ENCODE peak calls at places on chromosome 22, in four cellular contexts. L, H, T and O are unnamed samples.

GRCh38 chr22:49355206-49355920 is 472.3 kb downstream of the BRD1 start:
- DNase-seq in T (peak), L (no peak), H (no peak), O (no peak)

GRCh38 chr22:45475063-45475747 is 27.5 kb upstream of the FBLN1 start:
- DNase-seq in H (no peak), L (no peak), T (no peak), O (no peak)

GRCh38 chr22:23219787-23220484 is 39.6 kb downstream of the BCR start:
- DNase-seq in H (peak), T (peak), L (peak), O (no peak)

GRCh38 chr22:28442264-28442950 is 237.2 kb downstream of the TTC28 start:
- DNase-seq in H (peak), T (peak), L (peak), O (peak)

GRCh38 chr22:42116848-42117424 is 13.7 kb downstream of the CYP2D6 start:
- DNase-seq in L (no peak), H (no peak), T (peak), O (no peak)

GRCh38 chr22:41770715-41771452 is 29.6 kb upstream of the CCDC134 start:
- DNase-seq in H (no peak), T (no peak), L (no peak), O (no peak)

GRCh38 chr22:35437038-35437437 is 37.1 kb downstream of the MCM5 start:
- DNase-seq in T (no peak), H (no peak), L (peak), O (no peak)

GRCh38 chr22:50710221-50710620 is 27.8 kb upstream of the ACR start:
- DNase-seq in H (no peak), T (no peak), L (no peak), O (no peak)

GRCh38 chr22:24059793-24060192 is 48.7 kb downstream of the CABIN1 start:
- DNase-seq in H (no peak), L (no peak), T (no peak), O (no peak)

GRCh38 chr22:42820075-42820763 is 36.9 kb downstream of the ARFGAP3 start:
- DNase-seq in L (no peak), H (peak), T (no peak), O (no peak)

GRCh38 chr22:47290706-47291430 is 528.4 kb downstream of the TBC1D22A start:
- DNase-seq in H (no peak), L (no peak), T (peak), O (no peak)